ENCODE peak calls at places on chromosomes 2 and 18, in seven cellular contexts. Q is neural crest cell; R is Calu3; J is activated CD4-positive, alpha-beta T cell treated with anti-CD3 and anti-CD28 coated beads, Interleukin-2, amount 50 U/mL, for 24 hours; L is astrocyte of the cerebellum; K is kidney glomerular epithelial cell; P is activated T-helper 1 cell treated with anti-CD3 and anti-CD28 coated beads, Interleukin-12 subunit alpha, Interleukin-12 subunit beta, Interleukin-2, Interleukin-4 antibody, amounts not matched to agents 30 ng/mL and 10 ng/mL and 1 ng/mL, durations not matched to agents 14 hours and 24 hours and 36 hours. N is an unnamed sample.

GRCh38 chr2:98419977-98420725 is 24.5 kb upstream of the INPP4A start:
- DNase-seq in P (no peak), J (no peak), L (no peak), Q (no peak), K (no peak), R (no peak), N (no peak)

GRCh38 chr2:119431976-119432881 is 575 bp downstream of the TMEM37 start:
- DNase-seq in J (no peak), K (peak; percentile 17), Q (no peak), R (no peak), L (peak; percentile 41), P (no peak), N (peak; percentile 71)

GRCh38 chr2:218880749-218881594 is at the start of gene WNT10A:
- DNase-seq in R (no peak), J (no peak), K (no peak), P (no peak), L (no peak), Q (no peak), N (no peak)

GRCh38 chr2:23502096-23502495 is 117.1 kb downstream of the KLHL29 start:
- DNase-seq in Q (no peak), J (no peak), L (no peak), K (no peak), R (no peak), P (no peak), N (no peak)

GRCh38 chr18:2572892-2573291 is 1.5 kb downstream of the NDC80 start:
- DNase-seq in Q (no peak), R (no peak), K (no peak), J (no peak), P (no peak), L (no peak), N (no peak)

GRCh38 chr2:220270506-220271070 is 643.2 kb downstream of the SLC4A3 start:
- DNase-seq in J (no peak), L (no peak), Q (no peak), K (peak; percentile 36), P (no peak), R (no peak), N (no peak)

GRCh38 chr18:54396755-54397154 is 39.0 kb downstream of the C18orf54 start:
- DNase-seq in Q (no peak), P (no peak), L (no peak), K (no peak), J (no peak), R (no peak), N (no peak)

GRCh38 chr2:127638361-127639110 is 7.4 kb upstream of the GPR17 start:
- DNase-seq in R (no peak), J (no peak), P (no peak), Q (no peak), K (no peak), L (no peak), N (no peak)

GRCh38 chr2:181397331-181397730 is 59.9 kb upstream of the ITGA4 start:
- DNase-seq in J (no peak), R (no peak), L (no peak), P (no peak), Q (no peak), K (no peak), N (no peak)

GRCh38 chr2:168896783-168897182 is 4.3 kb upstream of the G6PC2 start:
- DNase-seq in P (no peak), L (no peak), K (no peak), J (no peak), Q (no peak), R (no peak), N (no peak)

GRCh38 chr2:16739778-16740581 is 74.3 kb upstream of the CYRIA start:
- DNase-seq in R (no peak), J (no peak), L (no peak), Q (no peak), K (no peak), P (no peak), N (no peak)

GRCh38 chr18:44927127-44927849 is 246.6 kb downstream of the SETBP1 start:
- DNase-seq in J (no peak), K (no peak), P (no peak), Q (no peak), L (no peak), R (no peak), N (no peak)

GRCh38 chr2:158998486-158999248 is 30.2 kb downstream of the TANC1 start:
- DNase-seq in L (no peak), K (no peak), P (no peak), J (no peak), Q (no peak), R (no peak), N (no peak)

GRCh38 chr2:172282944-172283343 is 144.4 kb upstream of the ITGA6 start:
- DNase-seq in L (peak; percentile 42), J (no peak), K (peak; percentile 19), P (no peak), Q (no peak), R (no peak), N (no peak)

GRCh38 chr2:4354164-4354563 is 650.8 kb downstream of the DCDC2C start:
- DNase-seq in J (no peak), Q (no peak), R (no peak), K (no peak), P (no peak), L (no peak), N (no peak)

GRCh38 chr2:47269316-47270232 is 114.5 kb upstream of the STPG4 start:
- DNase-seq in R (peak; percentile 81), K (peak; percentile 95), Q (no peak), P (no peak), J (no peak), L (peak; percentile 51), N (peak; percentile 50)

GRCh38 chr2:217000406-217000805 is 140.5 kb upstream of the TNP1 start:
- DNase-seq in K (no peak), L (no peak), Q (no peak), P (no peak), R (no peak), J (no peak), N (no peak)

GRCh38 chr2:16175247-16175825 is 235.0 kb downstream of the MYCN start:
- DNase-seq in K (no peak), R (no peak), P (no peak), Q (no peak), J (no peak), L (no peak), N (no peak)

GRCh38 chr2:190343170-190343499 is 254 bp upstream of the INPP1 start:
- DNase-seq in P (no peak), Q (no peak), L (no peak), R (no peak), J (no peak), K (no peak), N (no peak)

GRCh38 chr2:171547720-171548119 is 25.4 kb downstream of the CYBRD1 start:
- DNase-seq in K (no peak), L (peak; percentile 48), P (no peak), J (no peak), Q (no peak), R (no peak), N (no peak)

GRCh38 chr2:227148106-227148505 is 15.9 kb downstream of the COL4A4 start:
- DNase-seq in R (no peak), J (no peak), L (no peak), Q (no peak), P (no peak), K (no peak), N (no peak)

GRCh38 chr2:71602581-71602980 is 149.2 kb downstream of the DYSF start:
- DNase-seq in J (no peak), P (no peak), L (no peak), K (no peak), R (no peak), Q (no peak), N (peak; percentile 20)

GRCh38 chr2:114550895-114551793 is 108.7 kb downstream of the DPP10 start:
- DNase-seq in Q (peak; percentile 42), P (no peak), J (no peak), K (peak; percentile 67), R (peak; percentile 71), L (peak; percentile 19), N (no peak)

GRCh38 chr2:71609958-71610357 is 156.6 kb downstream of the DYSF start:
- DNase-seq in R (no peak), K (peak; percentile 14), P (no peak), J (no peak), L (peak; percentile 24), Q (no peak), N (no peak)

N was measured in lower lobe of right lung.